ENCODE peak calls at places on chromosome 6, in nine cellular contexts. P is neural crest cell, J is ascending aorta, K is HS-27A, O is aorta, N is non-pigmented ciliary epithelial cell, V is LoVo, H is RPMI7951, X is Peyer's patch. A is an unnamed sample.
A peak's percentile ranks its signal among the peaks of the same experiment; 100 is the strongest.

GRCh38 chr6:152634773-152635172 is 2.4 kb downstream of the SYNE1 start:
- DNase-seq in H (no peak), X (no peak), V (no peak), O (no peak), P (no peak), J (no peak), N (no peak), K (no peak), A (no peak)

GRCh38 chr6:120005292-120005976 is 655.9 kb upstream of the MAN1A1 start:
- DNase-seq in V (peak; percentile 33), P (no peak), H (peak; percentile 85), O (no peak), N (no peak), K (no peak), X (no peak), J (no peak), A (no peak)

GRCh38 chr6:40774932-40775331 is 187.8 kb upstream of the LRFN2 start:
- DNase-seq in J (no peak), N (no peak), K (no peak), P (no peak), O (no peak), V (no peak), X (no peak), H (no peak), A (no peak)

GRCh38 chr6:722077-722524 is 29.2 kb upstream of the EXOC2 start:
- DNase-seq in J (peak; percentile 77), V (peak; percentile 80), X (peak; percentile 72), H (peak; percentile 82), K (peak; percentile 11), O (peak; percentile 88), N (peak; percentile 55), P (peak; percentile 78), A (peak; percentile 87)

GRCh38 chr6:135251964-135252429 is 70.9 kb downstream of the MYB start:
- DNase-seq in N (peak; percentile 22), X (no peak), P (no peak), V (no peak), K (no peak), J (no peak), H (no peak), O (no peak), A (no peak)

GRCh38 chr6:7973603-7974002 is 63.0 kb upstream of the TXNDC5 start:
- DNase-seq in J (no peak), X (no peak), H (no peak), N (no peak), V (no peak), O (no peak), K (no peak), P (no peak), A (no peak)

GRCh38 chr6:146434991-146435390 is 108.6 kb upstream of the RAB32 start:
- DNase-seq in O (no peak), P (no peak), N (no peak), H (no peak), J (no peak), X (no peak), K (no peak), V (no peak), A (no peak)

GRCh38 chr6:168828035-168828434 is 387.1 kb downstream of the SMOC2 start:
- DNase-seq in J (no peak), X (no peak), P (no peak), H (no peak), O (no peak), K (no peak), N (no peak), V (no peak), A (no peak)

GRCh38 chr6:19723533-19723932 is 113.6 kb upstream of the ID4 start:
- DNase-seq in X (no peak), H (peak; percentile 2), P (no peak), O (no peak), J (no peak), N (peak; percentile 47), V (no peak), K (no peak), A (no peak)

GRCh38 chr6:155274106-155274505 is 10.3 kb downstream of the CLDN20 start:
- DNase-seq in X (no peak), O (no peak), V (no peak), H (peak; percentile 27), J (no peak), K (no peak), P (no peak), N (no peak), A (no peak)

GRCh38 chr6:41367700-41368099 is 32.3 kb downstream of the NCR2 start:
- DNase-seq in K (no peak), V (peak; percentile 20), H (peak; percentile 45), N (no peak), J (no peak), X (no peak), P (peak; percentile 68), O (no peak), A (peak; percentile 66)

GRCh38 chr6:157033428-157034140 is 256.4 kb downstream of the ARID1B start:
- DNase-seq in P (no peak), O (no peak), X (no peak), N (no peak), H (peak; percentile 32), K (no peak), J (no peak), V (peak; percentile 18), A (no peak)

GRCh38 chr6:17418281-17419188 is 25.1 kb downstream of the CAP2 start:
- DNase-seq in V (no peak), N (peak; percentile 48), J (no peak), K (peak; percentile 77), O (no peak), P (no peak), H (peak; percentile 86), X (no peak), A (no peak)

GRCh38 chr6:45540375-45540920 is 162.7 kb upstream of the SUPT3H start:
- DNase-seq in V (no peak), X (no peak), O (no peak), N (no peak), J (no peak), H (no peak), P (no peak), K (no peak), A (no peak)

GRCh38 chr6:145929037-145929633 is 35.0 kb downstream of the SHPRH start:
- DNase-seq in P (no peak), O (no peak), H (peak; percentile 44), V (peak; percentile 15), J (no peak), K (peak; percentile 19), X (no peak), N (peak; percentile 22), A (no peak)

GRCh38 chr6:47836639-47837038 is 54.8 kb downstream of the OPN5 start:
- DNase-seq in P (no peak), J (no peak), V (no peak), X (no peak), N (no peak), K (no peak), H (no peak), O (no peak), A (no peak)

GRCh38 chr6:15922510-15923307 is 206.2 kb upstream of the MYLIP start:
- DNase-seq in N (peak; percentile 49), H (peak; percentile 74), X (no peak), K (peak; percentile 49), P (no peak), J (no peak), V (no peak), O (no peak), A (no peak)

GRCh38 chr6:51268666-51269065 is 450.0 kb downstream of the TFAP2B start:
- DNase-seq in N (no peak), X (no peak), J (no peak), V (no peak), P (no peak), O (no peak), H (no peak), K (no peak), A (no peak)

GRCh38 chr6:15297895-15298590 is 52.2 kb downstream of the JARID2 start:
- DNase-seq in N (no peak), P (no peak), V (no peak), K (no peak), O (no peak), X (no peak), J (no peak), H (no peak), A (no peak)

GRCh38 chr6:39003072-39003471 is 45.5 kb upstream of the GLP1R start:
- DNase-seq in O (no peak), X (no peak), N (no peak), V (no peak), P (peak; percentile 5), J (no peak), H (no peak), K (no peak), A (no peak)

GRCh38 chr6:111329882-111330633 is 153.0 kb downstream of the REV3L start:
- DNase-seq in X (no peak), O (no peak), V (no peak), P (no peak), K (no peak), J (no peak), N (no peak), H (no peak), A (no peak)

GRCh38 chr6:125054331-125054730 is 92.1 kb downstream of the RNF217 start:
- DNase-seq in V (no peak), O (no peak), J (no peak), X (no peak), P (no peak), H (no peak), K (no peak), N (no peak), A (no peak)

GRCh38 chr6:39301606-39302005 is 12.6 kb downstream of the KCNK17 start:
- DNase-seq in O (no peak), K (no peak), X (no peak), V (no peak), P (peak; percentile 6), H (peak; percentile 21), J (no peak), N (no peak), A (no peak)

GRCh38 chr6:170152989-170153388 is 137.9 kb downstream of the DLL1 start:
- DNase-seq in V (peak; percentile 54), J (no peak), X (no peak), O (no peak), K (no peak), N (peak; percentile 37), P (no peak), H (peak; percentile 71), A (peak; percentile 85)

GRCh38 chr6:157108923-157109322 is 214.4 kb downstream of the TMEM242 start:
- DNase-seq in H (peak; percentile 15), K (no peak), N (no peak), X (no peak), O (no peak), V (no peak), P (no peak), J (no peak), A (no peak)

GRCh38 chr6:112478036-112478435 is 130.9 kb downstream of the RFPL4B start:
- DNase-seq in H (no peak), X (no peak), K (no peak), P (no peak), J (no peak), O (no peak), N (no peak), V (no peak), A (no peak)

GRCh38 chr6:154928325-154928922 is 66.7 kb upstream of the TIAM2 start:
- DNase-seq in P (peak; percentile 74), X (peak; percentile 42), H (peak; percentile 63), V (peak; percentile 69), J (peak; percentile 79), N (no peak), O (no peak), K (peak; percentile 58), A (peak; percentile 59)

GRCh38 chr6:13099771-13100170 is 228.6 kb downstream of the TBC1D7 start:
- DNase-seq in P (no peak), V (no peak), J (no peak), X (no peak), K (no peak), N (no peak), H (no peak), O (no peak), A (no peak)

GRCh38 chr6:42257063-42257462 is 39.4 kb upstream of the MRPS10 start:
- DNase-seq in V (no peak), H (no peak), J (no peak), K (no peak), P (no peak), N (no peak), O (no peak), X (no peak), A (no peak)

GRCh38 chr6:161549977-161550655 is 276.3 kb upstream of the AGPAT4 start:
- DNase-seq in H (no peak), P (no peak), V (no peak), N (no peak), O (no peak), J (no peak), X (no peak), K (no peak), A (no peak)

GRCh38 chr6:67629268-67629667 is 1005.8 kb upstream of the ADGRB3 start:
- DNase-seq in O (no peak), H (no peak), N (no peak), J (no peak), X (no peak), V (no peak), P (no peak), K (no peak), A (no peak)